ENCODE peak calls at places on chromosomes 16 and 17, in ten cellular contexts. C is amniotic stem cell; P is activated CD4-positive, alpha-beta memory T cell treated with anti-CD3 and anti-CD28 coated beads for 36 hours; L is stimulated activated CD8-positive, alpha-beta memory T cell treated with anti-CD3 and anti-CD28 coated beads, Interleukin-7, amount 100 ng/mL, for 1 hour; O is nephron progenitor cell; Q is A172; I is iPS-NIHi11; J is tibial artery; Z is effector memory CD4-positive, alpha-beta T cell; N is B cell. F is an unnamed sample.

GRCh38 chr17:16439303-16439791 is 24.0 kb downstream of the TRPV2 start:
- DNase-seq in C (no peak), P (peak), L (no peak), O (no peak), Q (no peak), I (no peak), J (no peak), Z (no peak), N (no peak), F (no peak)

GRCh38 chr17:65527381-65527780 is 34.1 kb downstream of the AXIN2 start:
- DNase-seq in C (no peak), P (no peak), L (no peak), O (no peak), Q (no peak), I (no peak), J (no peak), Z (no peak), N (no peak), F (no peak)

GRCh38 chr17:19728114-19728495 is 11.7 kb upstream of the SLC47A2 start:
- DNase-seq in C (no peak), P (no peak), L (no peak), O (no peak), Q (no peak), I (no peak), J (peak), Z (no peak), N (no peak), F (no peak)

GRCh38 chr16:50955311-50955710 is 195.8 kb downstream of the SALL1 start:
- DNase-seq in C (no peak), P (no peak), L (no peak), O (no peak), Q (no peak), I (no peak), J (no peak), Z (no peak), N (no peak), F (no peak)

GRCh38 chr17:78736526-78737079 is 45.5 kb downstream of the CYTH1 start:
- DNase-seq in C (no peak), P (peak), L (no peak), O (no peak), Q (peak), I (peak), J (peak), Z (peak), N (peak), F (peak)

GRCh38 chr17:34235389-34236028 is 19.6 kb upstream of the CCL2 start:
- DNase-seq in C (no peak), P (no peak), L (no peak), O (no peak), Q (peak), I (no peak), J (peak), Z (no peak), N (no peak), F (peak)

GRCh38 chr17:35314415-35315216 is 58.8 kb downstream of the SLFN11 start:
- DNase-seq in C (no peak), P (no peak), L (no peak), O (peak), Q (no peak), I (no peak), J (no peak), Z (no peak), N (no peak), F (no peak)

GRCh38 chr16:69773255-69773947 is 11.3 kb downstream of the WWP2 start:
- DNase-seq in C (no peak), P (no peak), L (no peak), O (no peak), Q (no peak), I (no peak), J (no peak), Z (no peak), N (no peak), F (no peak)

GRCh38 chr17:66889480-66890230 is 54.7 kb downstream of the CACNG5 start:
- DNase-seq in C (no peak), P (no peak), L (no peak), O (no peak), Q (no peak), I (no peak), J (no peak), Z (no peak), N (no peak), F (no peak)

GRCh38 chr17:39209317-39210092 is 9.4 kb downstream of the RPL19 start:
- DNase-seq in C (no peak), P (peak), L (peak), O (peak), Q (no peak), I (peak), J (peak), Z (peak), N (peak), F (no peak)

GRCh38 chr16:48081656-48082055 is 74.1 kb downstream of the ABCC12 start:
- DNase-seq in C (peak), P (no peak), L (no peak), O (no peak), Q (peak), I (no peak), J (no peak), Z (no peak), N (no peak), F (peak)

GRCh38 chr16:82259731-82260130 is 89.7 kb upstream of the MPHOSPH6 start:
- DNase-seq in C (no peak), P (no peak), L (no peak), O (no peak), Q (no peak), I (no peak), J (no peak), Z (no peak), N (no peak), F (no peak)

GRCh38 chr17:50772251-50772650 is 4.9 kb upstream of the ANKRD40CL start:
- DNase-seq in C (no peak), P (no peak), L (no peak), O (no peak), Q (no peak), I (no peak), J (no peak), Z (no peak), N (no peak), F (no peak)

GRCh38 chr16:84603115-84603816 is 14.6 kb downstream of the COTL1 start:
- DNase-seq in C (peak), P (peak), L (no peak), O (no peak), Q (peak), I (no peak), J (peak), Z (no peak), N (peak), F (peak)

GRCh38 chr17:1487939-1488825 is 4.3 kb downstream of the MYO1C start:
- DNase-seq in C (peak), P (peak), L (peak), O (peak), Q (peak), I (peak), J (peak), Z (peak), N (peak), F (peak)

GRCh38 chr16:10552998-10553491 is 27.4 kb downstream of the EMP2 start:
- DNase-seq in C (no peak), P (peak), L (no peak), O (no peak), Q (no peak), I (peak), J (peak), Z (peak), N (peak), F (no peak)

GRCh38 chr17:17757391-17757791 is 76.1 kb downstream of the RAI1 start:
- DNase-seq in C (no peak), P (peak), L (no peak), O (no peak), Q (no peak), I (no peak), J (no peak), Z (no peak), N (peak), F (no peak)

GRCh38 chr17:44134752-44135568 is 6.8 kb upstream of the HROB start:
- DNase-seq in C (no peak), P (no peak), L (no peak), O (no peak), Q (no peak), I (no peak), J (no peak), Z (no peak), N (no peak), F (no peak)

GRCh38 chr17:1078831-1079561 is 82.1 kb downstream of the TIMM22 start:
- DNase-seq in C (no peak), P (no peak), L (no peak), O (peak), Q (no peak), I (peak), J (no peak), Z (no peak), N (no peak), F (no peak)

GRCh38 chr17:50686494-50687199 is 21.1 kb downstream of the ANKRD40 start:
- DNase-seq in C (no peak), P (no peak), L (no peak), O (no peak), Q (peak), I (no peak), J (peak), Z (no peak), N (no peak), F (peak)

GRCh38 chr16:20918486-20919239 is 18.1 kb downstream of the LYRM1 start:
- DNase-seq in C (no peak), P (no peak), L (no peak), O (no peak), Q (peak), I (no peak), J (no peak), Z (no peak), N (no peak), F (no peak)

GRCh38 chr17:71762526-71762925 is 358.3 kb upstream of the SOX9 start:
- DNase-seq in C (no peak), P (no peak), L (no peak), O (no peak), Q (no peak), I (no peak), J (no peak), Z (no peak), N (no peak), F (no peak)

GRCh38 chr16:75087040-75087979 is 29.3 kb downstream of the LDHD start:
- DNase-seq in C (no peak), P (no peak), L (no peak), O (no peak), Q (peak), I (no peak), J (no peak), Z (no peak), N (no peak), F (no peak)

GRCh38 chr16:84574191-84574590 is 43.7 kb downstream of the COTL1 start:
- DNase-seq in C (no peak), P (no peak), L (no peak), O (no peak), Q (no peak), I (no peak), J (no peak), Z (no peak), N (no peak), F (no peak)

GRCh38 chr17:64007838-64008282 is 9.7 kb downstream of the PRR29 start:
- DNase-seq in C (no peak), P (peak), L (no peak), O (no peak), Q (no peak), I (no peak), J (no peak), Z (no peak), N (no peak), F (no peak)

GRCh38 chr17:77708049-77708448 is 250.5 kb upstream of the TNRC6C start:
- DNase-seq in C (no peak), P (no peak), L (no peak), O (no peak), Q (no peak), I (no peak), J (no peak), Z (no peak), N (no peak), F (no peak)

GRCh38 chr17:48357727-48358126 is 72.3 kb downstream of the SKAP1 start:
- DNase-seq in C (no peak), P (no peak), L (no peak), O (no peak), Q (no peak), I (no peak), J (no peak), Z (no peak), N (no peak), F (no peak)

GRCh38 chr16:66695935-66696668 is 441 bp downstream of the CMTM4 start:
- DNase-seq in C (no peak), P (peak), L (no peak), O (peak), Q (no peak), I (peak), J (no peak), Z (peak), N (no peak), F (no peak)